ENCODE peak calls at places on chromosomes 12 and 14, in seven cellular contexts. U is lung microvascular endothelial cell; H is CD8-positive, alpha-beta T cell; J is astrocyte of the cerebellum; B is activated CD8-positive, alpha-beta memory T cell treated with anti-CD3 and anti-CD28 coated beads for 24 hours; E is astrocyte of the spinal cord; O is stimulated activated CD4-positive, alpha-beta T cell treated with anti-CD3 and anti-CD28 coated beads, Interleukin-12 subunit alpha, Interleukin-12 subunit beta, amount 100 ng/mL, for 4 hours. M is an unnamed sample.

GRCh38 chr12:6201199-6201608 is 1.0 kb downstream of the CD9 start:
- DNase-seq in U (peak), H (no peak), J (no peak), B (no peak), E (no peak), O (no peak), M (no peak)

GRCh38 chr12:19006626-19007025 is 122.9 kb upstream of the PLEKHA5 start:
- DNase-seq in U (no peak), H (no peak), J (no peak), B (no peak), E (no peak), O (no peak), M (no peak)

GRCh38 chr12:24133385-24133784 is 183.9 kb upstream of the SOX5 start:
- DNase-seq in U (no peak), H (no peak), J (no peak), B (no peak), E (no peak), O (no peak), M (no peak)

GRCh38 chr12:68953536-68953935 is 20.6 kb upstream of the CPM start:
- DNase-seq in U (no peak), H (no peak), J (no peak), B (no peak), E (no peak), O (no peak), M (no peak)

GRCh38 chr14:91142214-91142668 is 28.4 kb downstream of the DGLUCY start:
- DNase-seq in U (no peak), H (no peak), J (no peak), B (no peak), E (no peak), O (no peak), M (no peak)

GRCh38 chr14:101559624-101560533 is 1.4 kb upstream of the DIO3 start:
- DNase-seq in U (no peak), H (no peak), J (no peak), B (no peak), E (no peak), O (no peak), M (no peak)

GRCh38 chr12:95411466-95411865 is 62.5 kb upstream of the METAP2 start:
- DNase-seq in U (no peak), H (no peak), J (no peak), B (no peak), E (no peak), O (no peak), M (no peak)

GRCh38 chr14:90409209-90409730 is 12.4 kb downstream of the CALM1 start:
- DNase-seq in U (peak), H (no peak), J (peak), B (no peak), E (peak), O (no peak), M (no peak)

M was measured in T-helper 17 cell.